ENCODE peak calls at places on chromosomes 4 and X, in ten cellular contexts. G, B, R, N, H, W, X, Z, K and T are unnamed samples.

GRCh38 chr4:2832309-2832980 is 11.2 kb upstream of the ADD1 start:
- DNase-seq in K (peak; percentile 29), H (no peak), B (no peak), N (no peak), X (no peak), G (no peak), Z (no peak), R (no peak), W (no peak), T (no peak)

GRCh38 chr4:118099106-118099505 is 64.8 kb downstream of the NDST3 start:
- DNase-seq in H (no peak), R (no peak), G (no peak), K (no peak), Z (no peak), W (no peak), X (no peak), B (no peak), N (no peak), T (no peak)

GRCh38 chr4:917466-917865 is 14.7 kb downstream of the GAK start:
- DNase-seq in X (no peak), B (no peak), G (no peak), W (no peak), R (no peak), N (no peak), K (no peak), Z (no peak), H (no peak), T (no peak)

GRCh38 chr4:123361195-123361861 is 35.3 kb upstream of the SPRY1 start:
- DNase-seq in N (no peak), K (no peak), X (peak; percentile 31), G (no peak), W (no peak), R (no peak), H (peak; percentile 26), B (peak; percentile 78), Z (no peak), T (no peak)

GRCh38 chr4:184955116-184955515 is 63.2 kb upstream of the HELT start:
- DNase-seq in B (no peak), K (no peak), R (no peak), W (no peak), G (no peak), X (no peak), Z (no peak), N (no peak), H (no peak), T (no peak)

GRCh38 chr4:1967512-1968149 is 41.1 kb downstream of the NELFA start:
- DNase-seq in N (no peak), X (no peak), G (no peak), W (no peak), R (no peak), H (no peak), Z (no peak), B (no peak), K (no peak), T (no peak)

GRCh38 chr4:41204400-41204978 is 9.9 kb downstream of the APBB2 start:
- DNase-seq in K (peak; percentile 59), Z (peak; percentile 89), N (no peak), W (no peak), H (no peak), X (peak; percentile 54), G (no peak), R (no peak), B (peak; percentile 72), T (no peak)

GRCh38 chr4:121246698-121247097 is 82.6 kb upstream of the TNIP3 start:
- DNase-seq in Z (no peak), H (no peak), K (no peak), B (no peak), G (no peak), W (peak; percentile 50), N (no peak), X (no peak), R (no peak), T (no peak)

GRCh38 chrX:338281-338835 is 19.8 kb upstream of the GTPBP6 start:
- DNase-seq in X (no peak), W (no peak), H (no peak), R (no peak), Z (no peak), B (no peak), G (no peak), N (no peak), K (peak; percentile 38), T (no peak)

GRCh38 chrX:152632445-152633097 is 5.1 kb upstream of the GABRQ start:
- DNase-seq in B (no peak), W (peak; percentile 52), R (peak; percentile 7), H (peak; percentile 76), K (no peak), G (peak; percentile 4), Z (peak; percentile 9), N (no peak), X (peak; percentile 23), T (no peak)

GRCh38 chrX:39601193-39602085 is 496.3 kb downstream of the BCOR start:
- DNase-seq in K (no peak), Z (no peak), N (no peak), R (no peak), H (no peak), X (no peak), B (no peak), G (no peak), W (no peak), T (no peak)

GRCh38 chr4:108113229-108113628 is 55.5 kb downstream of the LEF1 start:
- DNase-seq in R (no peak), K (no peak), N (no peak), G (no peak), X (no peak), B (no peak), H (no peak), W (peak; percentile 15), Z (no peak), T (peak; percentile 44)

GRCh38 chr4:3799496-3799895 is 33.3 kb downstream of the ADRA2C start:
- DNase-seq in R (no peak), K (peak; percentile 17), G (no peak), H (no peak), Z (no peak), X (no peak), N (no peak), B (no peak), W (no peak), T (no peak)

GRCh38 chr4:164949448-164950118 is 27.9 kb downstream of the TRIM61 start:
- DNase-seq in R (no peak), W (peak; percentile 40), B (no peak), N (no peak), H (no peak), X (peak; percentile 27), K (no peak), G (no peak), Z (no peak), T (no peak)

GRCh38 chrX:129843209-129843458 is 552 bp downstream of the ZDHHC9 start:
- DNase-seq in B (no peak), N (no peak), K (no peak), Z (no peak), W (no peak), G (no peak), R (no peak), H (no peak), X (no peak), T (no peak)

GRCh38 chrX:90040807-90041206 is 119.1 kb downstream of the TGIF2LX start:
- DNase-seq in B (no peak), N (no peak), X (no peak), K (no peak), R (no peak), G (no peak), W (no peak), Z (no peak), H (no peak), T (no peak)

GRCh38 chrX:20664774-20665173 is 398.1 kb upstream of the RPS6KA3 start:
- DNase-seq in X (no peak), K (no peak), H (peak; percentile 20), B (no peak), G (no peak), Z (no peak), N (no peak), R (no peak), W (peak; percentile 40), T (no peak)

GRCh38 chrX:48974574-48974973 is 2.9 kb upstream of the KCND1 start:
- DNase-seq in R (no peak), N (no peak), Z (no peak), B (no peak), G (no peak), H (no peak), X (no peak), K (no peak), W (no peak), T (no peak)

GRCh38 chr4:34814266-34814665 is 1430.0 kb downstream of the ARAP2 start:
- DNase-seq in G (no peak), B (peak; percentile 14), X (no peak), W (no peak), H (no peak), Z (no peak), N (no peak), R (no peak), K (no peak), T (no peak)

GRCh38 chrX:94662665-94663064 is 988.7 kb downstream of the FAM133A start:
- DNase-seq in H (no peak), W (no peak), X (no peak), Z (no peak), G (no peak), R (no peak), K (no peak), B (no peak), N (no peak), T (no peak)

GRCh38 chr4:26061248-26061986 is 147.4 kb downstream of the SMIM20 start:
- DNase-seq in Z (peak; percentile 48), B (no peak), K (no peak), N (no peak), H (no peak), G (no peak), R (no peak), W (peak; percentile 56), X (peak; percentile 32), T (no peak)

GRCh38 chr4:27043200-27043599 is 182.6 kb downstream of the STIM2 start:
- DNase-seq in H (no peak), G (no peak), Z (no peak), R (no peak), B (no peak), W (no peak), X (no peak), N (no peak), K (no peak), T (no peak)